ENCODE peak calls at places on chromosomes 11 and 22, in seven cellular contexts. F is fibroblast of lung, J is ovary, S is progenitor cell of endocrine pancreas, Z is right lobe of liver, G is neural progenitor cell, L is astrocyte of the cerebellum. Y is an unnamed sample.
A peak's percentile ranks its signal among the peaks of the same experiment; 100 is the strongest.

GRCh38 chr22:20940904-20941385 is 23.7 kb downstream of the CRKL start:
- DNase-seq in S (no peak), J (no peak), G (no peak), L (no peak), F (no peak), Z (no peak), Y (no peak)

GRCh38 chr22:50161508-50162390 is 8.8 kb upstream of the PANX2 start:
- DNase-seq in J (no peak), F (no peak), G (no peak), S (no peak), Z (no peak), L (no peak), Y (no peak)

GRCh38 chr22:35299217-35299716 is 427 bp upstream of the TOM1 start:
- DNase-seq in Z (no peak), J (no peak), G (no peak), S (no peak), F (peak; percentile 20), L (no peak), Y (no peak)

GRCh38 chr11:127385071-127385470 is 384.5 kb upstream of the KIRREL3 start:
- DNase-seq in G (no peak), J (no peak), Z (no peak), L (no peak), F (no peak), S (no peak), Y (no peak)

GRCh38 chr11:40188848-40189247 is 1270.6 kb downstream of the LRRC4C start:
- DNase-seq in S (no peak), Z (no peak), F (no peak), J (no peak), L (no peak), G (no peak), Y (no peak)

GRCh38 chr11:113446938-113447337 is 28.3 kb downstream of the DRD2 start:
- DNase-seq in J (no peak), S (no peak), L (no peak), F (no peak), Z (no peak), G (no peak), Y (no peak)

GRCh38 chr22:29302681-29303465 is 3.6 kb upstream of the GAS2L1 start:
- DNase-seq in S (no peak), L (no peak), G (no peak), Z (peak; percentile 81), F (no peak), J (peak; percentile 33), Y (no peak)

GRCh38 chr11:101914349-101914736 is 467 bp upstream of the CEP126 start:
- DNase-seq in L (no peak), J (no peak), Z (no peak), S (no peak), G (peak; percentile 11), F (peak; percentile 61), Y (no peak)

GRCh38 chr11:37817727-37818270 is 1219.8 kb upstream of the RAG2 start:
- DNase-seq in S (no peak), L (no peak), Z (no peak), G (no peak), F (no peak), J (no peak), Y (no peak)

GRCh38 chr11:71269603-71270511 is 17.5 kb upstream of the SHANK2 start:
- DNase-seq in L (no peak), F (no peak), J (no peak), S (no peak), G (no peak), Z (no peak), Y (no peak)

GRCh38 chr11:45920531-45921477 is 1.7 kb upstream of the LARGE2 start:
- DNase-seq in G (peak; percentile 33), F (no peak), L (no peak), J (no peak), S (no peak), Z (no peak), Y (no peak)

GRCh38 chr22:34812631-34813030 is 253.3 kb upstream of the ISX start:
- DNase-seq in F (no peak), L (no peak), Z (no peak), G (no peak), J (no peak), S (no peak), Y (no peak)

GRCh38 chr11:3905080-3905953 is 49.9 kb downstream of the STIM1 start:
- DNase-seq in L (no peak), Z (no peak), F (peak; percentile 76), G (peak; percentile 6), J (no peak), S (no peak), Y (no peak)

GRCh38 chr11:62545437-62546243 is 966 bp downstream of the AHNAK start:
- DNase-seq in S (peak; percentile 47), G (peak; percentile 87), J (peak; percentile 98), L (peak; percentile 87), Z (peak; percentile 86), F (peak; percentile 93), Y (peak; percentile 80)

GRCh38 chr11:115301029-115301428 is 203.2 kb downstream of the CADM1 start:
- DNase-seq in F (no peak), Z (no peak), J (no peak), L (no peak), G (no peak), S (no peak), Y (no peak)

GRCh38 chr11:76493626-76494539 is 49.1 kb downstream of the EMSY start:
- DNase-seq in Z (no peak), G (no peak), J (no peak), F (no peak), L (no peak), S (no peak), Y (no peak)

GRCh38 chr11:69451289-69451688 is 30.2 kb upstream of the LINC01488 start:
- DNase-seq in L (no peak), F (no peak), G (no peak), Z (no peak), S (no peak), J (no peak), Y (no peak)

GRCh38 chr11:123047947-123048293 is 14.0 kb downstream of the HSPA8 start:
- DNase-seq in L (no peak), F (no peak), Z (no peak), J (no peak), G (no peak), S (no peak), Y (no peak)

GRCh38 chr11:6474806-6475500 is 1.2 kb upstream of the TRIM3 start:
- DNase-seq in F (no peak), L (no peak), J (no peak), Z (no peak), G (no peak), S (no peak), Y (no peak)

GRCh38 chr11:6475936-6476335 is 2.2 kb upstream of the TRIM3 start:
- DNase-seq in F (no peak), G (peak; percentile 15), L (no peak), J (no peak), S (no peak), Z (no peak), Y (no peak)

GRCh38 chr11:6472934-6473333 is 807 bp downstream of the TRIM3 start:
- DNase-seq in F (no peak), S (no peak), G (no peak), L (no peak), J (no peak), Z (no peak), Y (no peak)

GRCh38 chr11:6474423-6474792 is 667 bp upstream of the TRIM3 start:
- DNase-seq in L (no peak), S (no peak), Z (no peak), J (no peak), G (no peak), F (no peak), Y (no peak)

GRCh38 chr11:6473481-6474422 is at the start of gene TRIM3:
- DNase-seq in J (peak; percentile 97), L (peak; percentile 43), G (peak; percentile 97), S (peak; percentile 84), Z (peak; percentile 97), F (peak; percentile 84), Y (peak; percentile 97)
- TF ChIP-seq CTCF in J (no peak), L (peak; percentile 43), G (peak; percentile 49), S (peak; percentile 3), Z (no peak), F (peak; percentile 49), Y (no peak)

GRCh38 chr22:28013611-28014010 is 94.6 kb upstream of the PITPNB start:
- DNase-seq in J (peak; percentile 15), S (no peak), F (no peak), G (no peak), L (no peak), Z (peak; percentile 31), Y (no peak)
- TF ChIP-seq CTCF in J (no peak), S (no peak), F (no peak), G (no peak), L (no peak), Z (no peak), Y (no peak)

GRCh38 chr11:35711173-35711910 is 48.8 kb downstream of the TRIM44 start:
- DNase-seq in F (peak; percentile 6), G (no peak), J (no peak), L (no peak), S (no peak), Z (no peak), Y (no peak)
- TF ChIP-seq CTCF in F (peak; percentile 15), G (peak; percentile 21), J (no peak), L (no peak), S (no peak), Z (peak; percentile 24), Y (no peak)

DNA sequence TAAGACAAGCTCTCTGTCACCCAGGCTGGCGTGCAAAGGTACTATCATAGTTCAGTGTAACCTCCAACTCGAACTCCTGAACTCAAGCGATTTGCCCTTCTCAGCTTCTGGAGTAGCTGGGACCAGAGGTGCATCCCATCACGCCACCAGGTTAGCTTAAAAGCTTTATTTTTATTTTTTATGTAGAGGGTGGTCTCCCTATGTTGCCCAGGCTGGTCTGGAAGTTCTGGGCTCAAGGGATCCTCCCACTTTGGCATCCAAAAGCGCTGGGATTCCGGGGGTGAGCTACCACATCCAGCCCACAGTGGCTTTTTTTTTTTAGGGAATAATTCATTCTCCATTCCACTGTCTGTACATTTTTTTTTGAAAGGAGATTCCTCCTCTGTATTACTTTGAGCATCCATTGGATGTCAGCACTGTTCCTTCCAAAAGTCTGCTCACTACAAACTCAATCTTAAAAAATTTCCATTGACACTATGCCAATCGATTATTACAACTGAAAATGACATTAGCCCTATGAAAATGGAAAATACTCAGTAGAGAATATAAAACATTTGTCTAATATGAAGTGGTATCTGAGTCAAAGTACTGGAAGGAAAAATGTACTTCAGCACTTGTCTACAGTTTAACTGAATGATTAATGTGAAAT is 1.3 kb upstream of the LPXN start:
- DNase-seq in J (peak; percentile 34), Z (no peak), S (no peak), L (peak; percentile 31), G (no peak), F (peak; percentile 62), Y (no peak)
- TF ChIP-seq CTCF in J (peak; percentile 27), Z (peak; percentile 37), S (peak; percentile 28), L (peak; percentile 52), G (peak; percentile 37), F (peak; percentile 49), Y (no peak)

DNA sequence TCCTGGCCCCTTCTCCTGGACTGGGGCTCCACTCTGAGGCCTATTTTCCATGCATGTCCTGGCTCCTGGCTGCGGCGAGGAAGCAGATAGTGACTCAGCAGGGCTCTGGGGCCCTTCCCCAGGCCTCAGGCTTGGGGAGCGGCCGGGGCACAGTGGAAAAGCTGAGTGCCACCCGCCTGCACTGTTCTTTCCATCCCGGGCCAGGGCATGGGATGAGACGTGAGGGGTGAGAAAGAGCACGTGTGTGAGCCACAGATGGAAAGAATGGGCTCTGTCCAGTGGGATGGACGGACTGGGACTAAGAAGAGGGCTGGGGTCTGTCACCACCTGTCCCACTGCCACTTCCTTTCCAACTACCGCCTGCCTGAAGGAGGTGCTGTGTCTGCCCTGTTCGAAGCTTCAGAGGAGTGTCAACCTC is 12.8 kb downstream of the SLC37A2 start:
- DNase-seq in F (no peak), J (no peak), L (no peak), G (no peak), S (no peak), Z (no peak), Y (no peak)
- TF ChIP-seq CTCF in F (no peak), J (no peak), L (no peak), G (no peak), S (no peak), Z (no peak), Y (no peak)